ENCODE peak calls at places on chromosomes 1 and 21, in six cellular contexts. One of them, this sample, is unnamed.

GRCh38 chr1:30198805-30199403 is 524.5 kb downstream of the MATN1 start:
- DNase-seq in choroid plexus epithelial cell: no peak
- DNase-seq in right lobe of liver: no peak
- DNase-seq in left lung: no peak
- DNase-seq in CD8-positive, alpha-beta T cell: no peak
- DNase-seq in RWPE1: no peak
- DNase-seq in this sample: no peak

GRCh38 chr21:35563885-35564451 is 496.4 kb downstream of the SETD4 start:
- DNase-seq in right lobe of liver: no peak
- DNase-seq in choroid plexus epithelial cell: peak
- DNase-seq in RWPE1: no peak
- DNase-seq in CD8-positive, alpha-beta T cell: no peak
- DNase-seq in left lung: peak
- DNase-seq in this sample: no peak

GRCh38 chr1:82921759-82922158 is 1077.2 kb downstream of the TTLL7 start:
- DNase-seq in left lung: no peak
- DNase-seq in CD8-positive, alpha-beta T cell: no peak
- DNase-seq in choroid plexus epithelial cell: no peak
- DNase-seq in right lobe of liver: no peak
- DNase-seq in RWPE1: no peak
- DNase-seq in this sample: no peak

GRCh38 chr1:210841926-210842625 is 291.9 kb downstream of the KCNH1 start:
- DNase-seq in RWPE1: no peak
- DNase-seq in CD8-positive, alpha-beta T cell: no peak
- DNase-seq in left lung: no peak
- DNase-seq in choroid plexus epithelial cell: no peak
- DNase-seq in right lobe of liver: no peak
- DNase-seq in this sample: no peak

GRCh38 chr1:27656157-27656893 is 15.7 kb downstream of the IFI6 start:
- DNase-seq in choroid plexus epithelial cell: peak
- DNase-seq in right lobe of liver: no peak
- DNase-seq in RWPE1: no peak
- DNase-seq in left lung: peak
- DNase-seq in CD8-positive, alpha-beta T cell: no peak
- DNase-seq in this sample: peak

GRCh38 chr1:102183711-102184110 is 187.0 kb upstream of the OLFM3 start:
- DNase-seq in CD8-positive, alpha-beta T cell: no peak
- DNase-seq in RWPE1: no peak
- DNase-seq in choroid plexus epithelial cell: no peak
- DNase-seq in left lung: no peak
- DNase-seq in right lobe of liver: no peak
- DNase-seq in this sample: no peak

GRCh38 chr1:151943591-151943990 is 34.3 kb upstream of the THEM4 start:
- DNase-seq in right lobe of liver: no peak
- DNase-seq in left lung: no peak
- DNase-seq in choroid plexus epithelial cell: no peak
- DNase-seq in CD8-positive, alpha-beta T cell: no peak
- DNase-seq in RWPE1: no peak
- DNase-seq in this sample: no peak

GRCh38 chr1:44808063-44808937 is at the start of gene BTBD19:
- DNase-seq in choroid plexus epithelial cell: peak
- DNase-seq in RWPE1: no peak
- DNase-seq in CD8-positive, alpha-beta T cell: no peak
- DNase-seq in right lobe of liver: peak
- DNase-seq in left lung: peak
- DNase-seq in this sample: peak

GRCh38 chr1:76687324-76688018 is 179.8 kb upstream of the ST6GALNAC5 start:
- DNase-seq in left lung: no peak
- DNase-seq in RWPE1: no peak
- DNase-seq in CD8-positive, alpha-beta T cell: no peak
- DNase-seq in right lobe of liver: no peak
- DNase-seq in choroid plexus epithelial cell: no peak
- DNase-seq in this sample: no peak

GRCh38 chr1:224799083-224799482 is 130.4 kb upstream of the DNAH14 start:
- DNase-seq in right lobe of liver: no peak
- DNase-seq in CD8-positive, alpha-beta T cell: no peak
- DNase-seq in RWPE1: no peak
- DNase-seq in left lung: no peak
- DNase-seq in choroid plexus epithelial cell: no peak
- DNase-seq in this sample: no peak

GRCh38 chr1:37677808-37678207 is 14.5 kb upstream of the CDCA8 start:
- DNase-seq in RWPE1: no peak
- DNase-seq in right lobe of liver: no peak
- DNase-seq in choroid plexus epithelial cell: no peak
- DNase-seq in left lung: no peak
- DNase-seq in CD8-positive, alpha-beta T cell: no peak
- DNase-seq in this sample: no peak

GRCh38 chr1:37676281-37677243 is 15.8 kb upstream of the CDCA8 start:
- DNase-seq in left lung: no peak
- DNase-seq in RWPE1: no peak
- DNase-seq in right lobe of liver: no peak
- DNase-seq in choroid plexus epithelial cell: no peak
- DNase-seq in CD8-positive, alpha-beta T cell: no peak
- DNase-seq in this sample: no peak

GRCh38 chr1:37682334-37682987 is 9.9 kb upstream of the CDCA8 start:
- DNase-seq in left lung: peak
- DNase-seq in right lobe of liver: peak
- DNase-seq in CD8-positive, alpha-beta T cell: peak
- DNase-seq in choroid plexus epithelial cell: peak
- DNase-seq in RWPE1: peak
- DNase-seq in this sample: peak

GRCh38 chr1:37685722-37686121 is 6.6 kb upstream of the CDCA8 start:
- DNase-seq in CD8-positive, alpha-beta T cell: no peak
- DNase-seq in choroid plexus epithelial cell: no peak
- DNase-seq in right lobe of liver: no peak
- DNase-seq in left lung: no peak
- DNase-seq in RWPE1: no peak
- DNase-seq in this sample: no peak

DNA sequence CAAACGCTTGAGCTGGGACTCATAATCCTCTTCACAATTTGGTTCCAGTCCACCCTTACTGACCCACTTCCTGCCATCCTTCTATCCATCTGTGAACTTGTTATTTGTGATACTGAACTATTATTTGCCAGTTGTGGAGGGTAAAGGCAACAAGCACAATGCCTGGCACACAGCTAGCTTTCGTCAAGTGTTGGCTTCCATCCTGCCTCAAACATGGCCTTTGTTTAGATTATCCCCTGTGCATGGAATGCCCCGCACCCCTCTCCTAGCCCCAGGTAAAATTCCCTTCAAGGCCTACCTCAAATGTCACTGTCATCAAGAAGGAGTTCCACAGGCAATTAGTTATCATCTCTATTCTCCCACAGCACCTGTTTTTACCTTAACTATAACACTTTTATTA is 11.4 kb upstream of the CDCA8 start:
- DNase-seq in left lung: no peak
- DNase-seq in CD8-positive, alpha-beta T cell: no peak
- DNase-seq in right lobe of liver: no peak
- DNase-seq in choroid plexus epithelial cell: no peak
- DNase-seq in RWPE1: no peak
- DNase-seq in this sample: no peak
- TF ChIP-seq CTCF in left lung: no peak
- TF ChIP-seq CTCF in CD8-positive, alpha-beta T cell: no peak
- TF ChIP-seq CTCF in right lobe of liver: no peak
- TF ChIP-seq CTCF in choroid plexus epithelial cell: no peak
- TF ChIP-seq CTCF in RWPE1: no peak
- TF ChIP-seq CTCF in this sample: no peak

DNA sequence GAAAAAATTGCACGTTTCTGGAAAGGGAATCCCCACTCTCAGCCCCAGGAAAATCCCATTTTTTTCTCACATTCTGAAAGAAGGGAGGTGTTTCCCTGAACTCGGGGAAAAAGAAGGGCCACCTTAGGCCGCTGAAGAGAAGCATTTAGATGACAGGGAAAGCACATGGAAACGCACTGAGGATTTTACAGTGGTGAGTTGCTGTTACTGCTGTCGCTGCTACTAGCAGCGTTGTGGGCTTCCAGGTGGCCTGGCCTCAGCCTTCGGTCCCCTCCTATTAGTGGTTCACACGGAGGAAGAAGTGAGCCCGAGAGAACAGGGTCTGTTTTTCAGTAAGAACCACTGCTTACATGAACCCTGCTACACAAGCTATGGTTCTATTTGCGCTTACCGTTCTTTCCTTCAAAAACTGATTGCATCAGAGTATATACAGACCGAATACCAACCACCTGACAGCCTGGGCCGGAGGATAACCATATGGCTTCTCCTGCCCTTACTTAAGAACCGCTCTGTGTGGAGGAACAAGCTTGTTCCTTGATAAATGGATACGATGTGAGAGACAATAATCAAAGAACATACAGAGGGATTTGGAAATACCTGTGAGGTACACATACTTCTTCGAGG is 986 bp upstream of the KCNT2 start:
- DNase-seq in RWPE1: no peak
- DNase-seq in CD8-positive, alpha-beta T cell: no peak
- DNase-seq in choroid plexus epithelial cell: no peak
- DNase-seq in right lobe of liver: peak
- DNase-seq in left lung: no peak
- DNase-seq in this sample: no peak
- TF ChIP-seq CTCF in RWPE1: no peak
- TF ChIP-seq CTCF in CD8-positive, alpha-beta T cell: no peak
- TF ChIP-seq CTCF in choroid plexus epithelial cell: peak
- TF ChIP-seq CTCF in right lobe of liver: no peak
- TF ChIP-seq CTCF in left lung: no peak
- TF ChIP-seq CTCF in this sample: no peak

GRCh38 chr1:46807046-46807972 is 8.5 kb downstream of the CYP4B1 start:
- DNase-seq in RWPE1: no peak
- DNase-seq in CD8-positive, alpha-beta T cell: no peak
- DNase-seq in choroid plexus epithelial cell: no peak
- DNase-seq in right lobe of liver: no peak
- DNase-seq in left lung: no peak
- DNase-seq in this sample: no peak
- TF ChIP-seq CTCF in RWPE1: no peak
- TF ChIP-seq CTCF in CD8-positive, alpha-beta T cell: no peak
- TF ChIP-seq CTCF in choroid plexus epithelial cell: no peak
- TF ChIP-seq CTCF in right lobe of liver: no peak
- TF ChIP-seq CTCF in left lung: no peak
- TF ChIP-seq CTCF in this sample: no peak

DNA sequence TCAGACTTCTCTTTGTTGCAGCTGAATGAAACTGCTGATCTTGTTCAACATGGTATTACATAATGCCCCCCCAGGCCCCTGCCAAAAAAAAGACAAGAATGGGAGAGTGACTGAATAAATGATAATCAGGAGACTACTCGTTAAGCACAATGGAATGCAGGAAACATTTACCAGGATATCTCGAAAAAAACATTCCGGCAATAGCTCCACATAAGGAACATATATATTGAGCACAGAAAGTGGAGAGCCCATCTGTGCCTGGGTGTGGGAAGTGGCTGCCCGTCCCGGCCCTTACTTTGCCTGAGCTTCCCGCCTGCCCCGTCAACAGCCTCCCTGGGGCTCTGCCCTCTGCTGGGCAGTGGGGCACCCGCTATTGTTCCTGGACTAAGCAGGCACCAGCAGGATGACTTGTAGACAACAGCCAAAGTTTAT is 13.4 kb downstream of the TRIM11 start:
- DNase-seq in CD8-positive, alpha-beta T cell: no peak
- DNase-seq in right lobe of liver: no peak
- DNase-seq in left lung: peak
- DNase-seq in choroid plexus epithelial cell: peak
- DNase-seq in RWPE1: no peak
- DNase-seq in this sample: peak
- TF ChIP-seq CTCF in CD8-positive, alpha-beta T cell: no peak
- TF ChIP-seq CTCF in right lobe of liver: peak
- TF ChIP-seq CTCF in left lung: no peak
- TF ChIP-seq CTCF in choroid plexus epithelial cell: peak
- TF ChIP-seq CTCF in RWPE1: peak
- TF ChIP-seq CTCF in this sample: peak

DNA sequence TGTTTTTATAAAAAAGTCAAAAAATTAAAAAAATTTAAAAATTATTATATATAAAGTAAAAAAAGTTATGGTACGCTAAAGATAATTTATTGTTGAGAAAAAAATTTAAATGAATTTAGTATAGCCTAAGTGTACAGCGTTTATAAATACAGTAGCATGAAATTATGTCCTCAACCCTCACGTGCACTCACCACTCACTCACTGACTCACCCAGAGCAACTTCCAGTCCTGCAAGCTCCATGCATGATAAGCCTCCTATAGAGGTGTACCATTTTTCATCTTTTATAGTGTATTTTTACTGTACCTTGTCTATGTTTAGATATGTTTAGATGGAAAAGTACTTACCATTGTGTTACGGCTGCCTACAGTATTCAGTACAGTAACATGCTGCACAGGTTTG is 5.1 kb downstream of the DISC1 start:
- DNase-seq in right lobe of liver: no peak
- DNase-seq in CD8-positive, alpha-beta T cell: no peak
- DNase-seq in RWPE1: no peak
- DNase-seq in choroid plexus epithelial cell: no peak
- DNase-seq in left lung: no peak
- DNase-seq in this sample: no peak
- TF ChIP-seq CTCF in right lobe of liver: no peak
- TF ChIP-seq CTCF in CD8-positive, alpha-beta T cell: no peak
- TF ChIP-seq CTCF in RWPE1: no peak
- TF ChIP-seq CTCF in choroid plexus epithelial cell: no peak
- TF ChIP-seq CTCF in left lung: no peak
- TF ChIP-seq CTCF in this sample: no peak

GRCh38 chr1:19448491-19449439 is 36.6 kb downstream of the CAPZB start:
- DNase-seq in RWPE1: peak
- DNase-seq in left lung: peak
- DNase-seq in choroid plexus epithelial cell: peak
- DNase-seq in right lobe of liver: no peak
- DNase-seq in CD8-positive, alpha-beta T cell: no peak
- DNase-seq in this sample: peak

GRCh38 chr1:19444399-19445021 is 40.8 kb downstream of the CAPZB start:
- DNase-seq in right lobe of liver: no peak
- DNase-seq in left lung: no peak
- DNase-seq in RWPE1: no peak
- DNase-seq in CD8-positive, alpha-beta T cell: no peak
- DNase-seq in choroid plexus epithelial cell: no peak
- DNase-seq in this sample: no peak

GRCh38 chr1:19447550-19447949 is 37.8 kb downstream of the CAPZB start:
- DNase-seq in left lung: no peak
- DNase-seq in CD8-positive, alpha-beta T cell: no peak
- DNase-seq in right lobe of liver: no peak
- DNase-seq in choroid plexus epithelial cell: no peak
- DNase-seq in RWPE1: no peak
- DNase-seq in this sample: no peak

GRCh38 chr1:19443321-19443720 is 42.0 kb downstream of the CAPZB start:
- DNase-seq in choroid plexus epithelial cell: no peak
- DNase-seq in RWPE1: no peak
- DNase-seq in right lobe of liver: no peak
- DNase-seq in left lung: no peak
- DNase-seq in CD8-positive, alpha-beta T cell: no peak
- DNase-seq in this sample: no peak

GRCh38 chr1:19445417-19446342 is 39.7 kb downstream of the CAPZB start:
- DNase-seq in left lung: no peak
- DNase-seq in CD8-positive, alpha-beta T cell: no peak
- DNase-seq in choroid plexus epithelial cell: peak
- DNase-seq in right lobe of liver: peak
- DNase-seq in RWPE1: no peak
- DNase-seq in this sample: no peak
- TF ChIP-seq CTCF in left lung: peak
- TF ChIP-seq CTCF in CD8-positive, alpha-beta T cell: no peak
- TF ChIP-seq CTCF in choroid plexus epithelial cell: peak
- TF ChIP-seq CTCF in right lobe of liver: no peak
- TF ChIP-seq CTCF in RWPE1: peak
- TF ChIP-seq CTCF in this sample: no peak